ENCODE peak calls at places on chromosome 3, in six cellular contexts. C, M, E, A, T and W are unnamed samples.

GRCh38 chr3:72272356-72272755 is 487.4 kb upstream of the PROK2 start:
- DNase-seq in C (no peak), T (no peak), E (no peak), A (no peak), M (no peak), W (no peak)

GRCh38 chr3:120098710-120099109 is 4.5 kb upstream of the GSK3B start:
- DNase-seq in E (no peak), A (no peak), M (no peak), T (no peak), C (no peak), W (no peak)

GRCh38 chr3:64584193-64584592 is 103.6 kb downstream of the ADAMTS9 start:
- DNase-seq in T (no peak), C (no peak), A (no peak), E (no peak), M (no peak), W (no peak)

GRCh38 chr3:186938716-186939115 is 8.4 kb downstream of the ST6GAL1 start:
- DNase-seq in T (no peak), A (no peak), C (no peak), E (peak), M (no peak), W (no peak)

GRCh38 chr3:141386611-141387110 is 18.4 kb downstream of the ZBTB38 start:
- DNase-seq in T (no peak), C (no peak), M (no peak), E (no peak), A (no peak), W (no peak)

GRCh38 chr3:78818161-78818985 is 949.4 kb downstream of the ROBO1 start:
- DNase-seq in A (no peak), E (no peak), C (no peak), M (no peak), T (no peak), W (no peak)

GRCh38 chr3:187737401-187738088 is 7.7 kb downstream of the BCL6 start:
- DNase-seq in E (peak), T (peak), M (peak), C (peak), A (peak), W (peak)

GRCh38 chr3:112352720-112353119 is 19.8 kb downstream of the CD200 start:
- DNase-seq in C (no peak), T (no peak), E (no peak), A (no peak), M (no peak), W (no peak)

GRCh38 chr3:129758921-129759320 is 134.6 kb downstream of the TMCC1 start:
- DNase-seq in E (no peak), M (no peak), A (no peak), C (no peak), T (no peak), W (no peak)

GRCh38 chr3:51711352-51712019 is 4.6 kb downstream of the GRM2 start:
- DNase-seq in T (no peak), E (no peak), C (no peak), A (no peak), M (no peak), W (no peak)

GRCh38 chr3:57094606-57095005 is 34.1 kb downstream of the SPATA12 start:
- DNase-seq in C (no peak), T (no peak), M (no peak), E (no peak), A (no peak), W (no peak)

GRCh38 chr3:188487652-188488051 is 333.7 kb downstream of the LPP start:
- DNase-seq in M (no peak), T (no peak), C (no peak), E (no peak), A (no peak), W (no peak)

GRCh38 chr3:153972862-153973261 is 148.3 kb upstream of the ARHGEF26 start:
- DNase-seq in E (no peak), T (no peak), M (no peak), C (no peak), A (no peak), W (no peak)

GRCh38 chr3:10322355-10322715 is 1.4 kb upstream of the SEC13 start:
- DNase-seq in C (peak), A (no peak), E (no peak), T (no peak), M (peak), W (no peak)

GRCh38 chr3:112582242-112582874 is 20.5 kb downstream of the SLC35A5 start:
- DNase-seq in M (peak), T (no peak), E (peak), A (no peak), C (no peak), W (no peak)

GRCh38 chr3:135690664-135691063 is 274.9 kb upstream of the PPP2R3A start:
- DNase-seq in E (no peak), C (no peak), A (no peak), T (no peak), M (no peak), W (no peak)

DNA sequence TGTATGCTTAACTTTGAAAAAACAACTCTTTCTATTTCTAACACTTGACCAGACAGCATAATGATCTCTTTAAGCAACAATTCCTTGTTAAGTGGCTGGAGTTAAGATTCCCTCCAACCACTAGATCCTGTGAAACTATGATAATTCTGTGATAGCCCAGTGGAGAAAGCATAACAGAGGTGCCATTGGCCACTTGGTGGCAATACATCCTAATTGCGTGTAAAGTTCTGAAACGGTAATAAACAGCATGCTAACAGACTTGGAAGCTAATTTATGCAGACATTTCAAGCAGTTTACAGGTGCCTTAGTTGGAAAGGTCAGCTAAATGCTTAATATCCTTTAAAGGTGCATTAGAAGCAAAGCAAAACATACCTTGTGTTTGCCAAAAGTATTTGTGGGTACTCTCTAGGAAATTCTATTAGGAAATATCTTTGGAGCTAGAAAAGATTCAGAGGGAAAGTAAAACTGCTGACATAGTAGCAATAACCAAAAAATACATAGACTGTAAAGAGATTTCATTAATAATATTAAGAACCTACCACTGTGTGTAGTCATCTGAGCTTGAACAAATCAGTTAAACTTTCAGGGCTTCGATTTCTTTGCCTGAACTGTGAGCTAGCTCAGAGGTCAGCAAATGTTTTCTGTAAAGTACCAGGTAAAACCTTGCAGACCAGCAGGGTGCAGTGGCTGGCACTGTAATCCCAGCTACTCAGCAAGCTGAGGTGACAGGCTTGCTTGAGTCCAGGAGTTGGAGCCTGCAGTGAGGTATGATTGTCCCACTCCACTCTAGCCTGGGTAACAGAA is 19.0 kb upstream of the CSTA start:
- DNase-seq in C (peak), E (peak), A (no peak), M (peak), T (no peak), W (no peak)
- TF ChIP-seq CTCF in C (peak), E (peak), A (no peak), M (peak), T (no peak), W (no peak)

GRCh38 chr3:152071924-152072323 is 196.8 kb upstream of the MBNL1 start:
- DNase-seq in E (peak), C (peak), T (no peak), M (peak), A (no peak), W (no peak)

GRCh38 chr3:152076148-152076547 is 192.6 kb upstream of the MBNL1 start:
- DNase-seq in A (no peak), E (no peak), T (no peak), M (no peak), C (no peak), W (no peak)

GRCh38 chr3:152069871-152070270 is 196.4 kb downstream of the SUCNR1 start:
- DNase-seq in C (no peak), M (no peak), E (no peak), T (no peak), A (no peak), W (no peak)

GRCh38 chr3:152071315-152071714 is 197.4 kb upstream of the MBNL1 start:
- DNase-seq in M (no peak), E (no peak), C (no peak), T (no peak), A (no peak), W (no peak)

GRCh38 chr3:152073267-152073666 is 195.5 kb upstream of the MBNL1 start:
- DNase-seq in C (no peak), A (no peak), E (no peak), T (no peak), M (no peak), W (no peak)
- TF ChIP-seq CTCF in C (no peak), A (peak), E (no peak), T (no peak), M (peak), W (no peak)

GRCh38 chr3:173538410-173538809 is 140.9 kb downstream of the NLGN1 start:
- DNase-seq in T (no peak), E (no peak), C (no peak), A (no peak), M (peak), W (no peak)
- TF ChIP-seq CTCF in T (no peak), E (no peak), C (no peak), A (no peak), M (no peak), W (no peak)

DNA sequence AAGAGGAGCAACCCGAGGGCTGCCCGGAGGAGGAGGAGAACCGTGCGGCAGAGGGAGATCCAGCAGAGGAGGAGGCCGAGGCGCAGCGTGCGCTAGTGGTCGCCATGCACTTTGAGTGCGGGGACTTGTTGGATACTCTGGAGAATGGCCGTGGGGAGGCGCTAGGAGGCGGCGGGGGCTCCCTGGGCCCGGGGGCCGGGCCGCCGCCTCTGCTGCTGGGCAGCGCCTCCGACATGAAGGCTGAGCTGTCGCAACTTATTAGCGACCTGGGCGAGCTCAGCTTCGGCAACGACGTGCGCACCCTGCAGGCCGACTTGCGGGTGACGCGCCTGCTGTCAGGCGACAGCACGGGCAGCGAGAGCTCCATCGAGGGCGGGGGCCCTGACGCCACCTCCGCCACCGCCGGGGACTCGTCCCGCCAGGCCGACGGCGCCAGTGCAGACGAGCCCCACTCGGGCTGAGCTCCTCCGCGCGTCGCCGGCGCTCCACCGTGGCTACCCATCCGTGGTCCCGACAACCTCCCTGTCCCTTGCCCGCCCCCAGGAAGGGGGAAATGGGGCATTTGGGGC is 2.0 kb downstream of the FAM43A start:
- DNase-seq in E (peak), C (no peak), M (peak), T (no peak), A (peak), W (peak)
- TF ChIP-seq CTCF in E (peak), C (peak), M (peak), T (no peak), A (peak), W (no peak)

DNA sequence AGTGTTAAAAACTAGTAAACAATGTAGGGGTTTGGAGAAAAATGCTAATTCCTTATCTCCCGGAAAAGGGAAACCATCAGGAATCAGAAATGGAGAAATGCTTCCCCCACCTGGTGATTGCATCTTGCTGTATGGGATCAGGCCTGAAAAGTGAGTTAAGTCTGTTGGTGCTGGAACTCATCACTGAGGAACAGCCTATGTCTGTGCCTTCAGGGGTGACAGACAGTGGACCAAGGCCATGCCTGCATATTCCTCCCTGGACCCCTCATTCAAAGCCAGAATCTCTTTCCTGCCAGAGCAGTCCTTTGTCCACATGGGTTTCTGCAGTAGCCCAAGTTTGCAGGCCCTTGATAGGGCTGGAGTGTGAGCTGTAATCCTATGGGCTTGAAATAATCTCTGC is 160.8 kb upstream of the CTDSPL start:
- DNase-seq in T (no peak), A (no peak), M (no peak), C (no peak), E (no peak), W (no peak)
- TF ChIP-seq CTCF in T (no peak), A (peak), M (peak), C (no peak), E (peak), W (no peak)

GRCh38 chr3:185145511-185145910 is 7.3 kb downstream of the C3orf70 start:
- DNase-seq in M (no peak), A (no peak), C (no peak), E (no peak), T (no peak), W (no peak)
- TF ChIP-seq CTCF in M (no peak), A (no peak), C (no peak), E (no peak), T (no peak), W (no peak)

GRCh38 chr3:45597166-45597565 is 2.6 kb downstream of the LIMD1 start:
- DNase-seq in M (no peak), A (peak), E (no peak), T (no peak), C (no peak), W (no peak)
- TF ChIP-seq CTCF in M (no peak), A (no peak), E (no peak), T (no peak), C (no peak), W (no peak)

DNA sequence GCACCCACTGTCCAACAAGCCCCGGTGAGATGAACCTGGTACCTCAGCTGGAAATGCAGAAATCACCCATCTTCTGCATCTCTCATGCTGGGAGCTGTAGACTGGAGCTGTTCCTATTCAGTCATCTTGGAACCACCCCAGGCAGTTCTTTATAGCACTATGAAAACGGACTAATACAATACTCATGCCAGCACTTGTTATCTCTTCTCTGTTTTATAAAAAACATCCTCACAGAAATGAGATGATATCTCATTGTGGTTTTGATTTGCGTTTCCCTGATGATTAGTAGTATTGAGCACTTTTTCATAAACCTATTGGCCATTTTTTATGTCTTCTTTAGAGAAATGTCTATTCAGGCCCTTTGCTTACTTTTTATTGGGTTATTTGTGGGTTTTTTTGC is 156.2 kb upstream of the ARPP21 start:
- DNase-seq in M (no peak), T (no peak), C (no peak), A (no peak), E (no peak), W (no peak)
- TF ChIP-seq CTCF in M (no peak), T (no peak), C (no peak), A (no peak), E (no peak), W (no peak)

GRCh38 chr3:100603449-100603848 is 6.0 kb upstream of the ADGRG7 start:
- DNase-seq in E (peak), M (peak), T (no peak), A (no peak), C (peak), W (no peak)
- TF ChIP-seq CTCF in E (peak), M (peak), T (no peak), A (peak), C (peak), W (no peak)

DNA sequence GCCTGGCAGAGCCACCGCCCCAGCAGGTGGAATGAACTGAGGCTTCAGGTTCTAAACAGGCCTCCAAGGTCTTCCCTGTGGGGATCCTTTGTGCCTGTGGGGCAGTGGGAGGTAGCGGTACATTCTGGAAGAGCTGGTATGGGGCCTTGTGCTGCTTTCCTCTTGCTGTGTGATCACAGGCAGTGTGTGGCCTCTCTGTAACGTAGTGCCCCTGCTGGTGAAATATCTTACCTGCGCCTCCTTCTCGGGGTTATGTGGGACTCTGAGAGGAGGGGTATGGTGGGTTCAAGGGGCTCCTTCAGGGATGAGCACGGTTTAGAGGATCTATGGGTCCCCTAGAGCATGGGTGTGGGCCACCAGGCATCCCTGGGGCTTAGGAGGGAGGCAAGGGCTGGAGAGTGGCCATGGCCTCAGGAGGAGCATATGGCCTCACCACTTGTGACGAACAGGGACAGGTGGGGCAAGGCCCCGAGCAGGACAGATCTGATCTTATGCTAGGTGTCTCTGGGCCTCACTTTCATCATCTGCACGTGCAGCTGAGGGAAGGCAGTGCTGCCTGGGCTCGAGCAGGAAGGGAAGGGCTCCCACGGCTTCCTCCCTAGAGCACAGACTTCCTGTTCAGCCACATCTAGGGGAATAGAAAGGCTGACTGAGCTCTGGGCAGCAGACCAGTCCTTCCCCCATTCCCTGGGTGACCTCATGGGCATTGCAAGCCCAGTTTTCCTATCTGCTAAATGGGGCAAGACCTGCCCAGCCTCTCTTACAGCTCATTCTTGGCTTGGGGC is 1.9 kb upstream of the ALS2CL start:
- DNase-seq in C (no peak), M (peak), T (peak), E (peak), A (peak), W (no peak)
- TF ChIP-seq CTCF in C (no peak), M (peak), T (no peak), E (peak), A (peak), W (no peak)